ENCODE peak calls at places on chromosomes 5 and 9, in six cellular contexts. V is mesenchymal stem cell, W is fibroblast of lung, P is psoas muscle, G is kidney epithelial cell, E is body of pancreas. H is an unnamed sample. For H3K36me3, the result is how much of the 10 kb centered on the place peaks cover.

GRCh38 chr9:123084256-123084655 is 50.8 kb downstream of the GPR21 start:
- DNase-seq in W (no peak), P (no peak), G (no peak), E (no peak), V (no peak), H (no peak)

GRCh38 chr9:19104528-19105282 is 2.0 kb upstream of the HAUS6 start:
- DNase-seq in W (no peak), P (no peak), G (no peak), E (no peak), V (no peak), H (no peak)

GRCh38 chr9:71506821-71507220 is 261.5 kb downstream of the CEMIP2 start:
- DNase-seq in W (peak), V (peak), E (no peak), G (peak), P (peak), H (peak)

GRCh38 chr5:2797160-2797559 is 45.7 kb upstream of the IRX2 start:
- DNase-seq in G (no peak), V (no peak), W (no peak), E (no peak), P (no peak), H (no peak)

GRCh38 chr9:136889858-136890257 is 3.5 kb downstream of the TRAF2 start:
- DNase-seq in E (no peak), G (no peak), W (no peak), V (no peak), P (no peak), H (no peak)

GRCh38 chr5:178240772-178241171 is 8.2 kb upstream of the PHYKPL start:
- DNase-seq in P (peak), E (no peak), G (no peak), V (no peak), W (no peak), H (no peak)

GRCh38 chr9:91771027-91771426 is 179.0 kb downstream of the ROR2 start:
- DNase-seq in V (peak), G (no peak), P (no peak), E (no peak), W (peak), H (no peak)

GRCh38 chr5:127183332-127183731 is 107.3 kb upstream of the MEGF10 start:
- DNase-seq in E (no peak), W (no peak), V (no peak), P (no peak), G (no peak), H (no peak)

GRCh38 chr5:4370218-4370617 is 769.9 kb upstream of the ADAMTS16 start:
- DNase-seq in V (no peak), W (no peak), P (no peak), E (no peak), G (no peak), H (no peak)

GRCh38 chr9:125743687-125744428 is 3.3 kb upstream of the PBX3 start:
- DNase-seq in G (no peak), E (no peak), W (no peak), P (no peak), V (peak), H (no peak)

GRCh38 chr9:2875218-2875977 is 31.5 kb upstream of the PUM3 start:
- DNase-seq in G (no peak), W (no peak), E (no peak), V (no peak), P (no peak), H (no peak)

GRCh38 chr5:169197343-169197742 is 103.6 kb downstream of the SLIT3 start:
- DNase-seq in V (no peak), W (no peak), P (no peak), E (peak), G (no peak), H (no peak)

GRCh38 chr9:117887941-117888340 is 183.7 kb downstream of the TLR4 start:
- DNase-seq in P (no peak), G (no peak), W (no peak), V (no peak), E (no peak), H (no peak)

GRCh38 chr5:171450423-171451246 is 31.2 kb downstream of the FGF18 start:
- DNase-seq in G (no peak), W (peak), V (peak), E (peak), P (peak), H (peak)

GRCh38 chr5:109703827-109704226 is 14.1 kb downstream of the MAN2A1 start:
- DNase-seq in W (peak), V (no peak), E (no peak), P (no peak), G (no peak), H (no peak)

GRCh38 chr9:116190595-116190994 is 37.0 kb downstream of the PAPPA start:
- DNase-seq in W (no peak), P (no peak), V (no peak), E (no peak), G (no peak), H (no peak)

GRCh38 chr9:135290086-135290485 is 189.5 kb upstream of the PPP1R26 start:
- DNase-seq in E (peak), W (no peak), G (no peak), V (no peak), P (peak), H (no peak)

GRCh38 chr5:134453016-134453415 is 41.3 kb upstream of the CDKN2AIPNL start:
- DNase-seq in P (no peak), E (no peak), W (no peak), V (no peak), G (no peak), H (no peak)

GRCh38 chr9:136484153-136485048 is 1.6 kb upstream of the SEC16A start:
- DNase-seq in V (no peak), W (no peak), E (peak), G (no peak), P (no peak), H (peak)

GRCh38 chr5:91956738-91957137 is 573.6 kb upstream of the ARRDC3 start:
- DNase-seq in G (no peak), W (no peak), E (no peak), V (no peak), P (no peak), H (no peak)

GRCh38 chr5:14715481-14715880 is 51.0 kb downstream of the OTULIN start:
- DNase-seq in G (no peak), V (peak), W (no peak), P (no peak), E (no peak), H (no peak)
- H3K36me3 ChIP-seq in G (under half), V (half or more), W (under half), P (half or more), E (under half), H (under half)

GRCh38 chr9:86274821-86275643 is 7.3 kb downstream of the ISCA1 start:
- DNase-seq in G (no peak), V (no peak), P (no peak), W (no peak), E (no peak), H (no peak)

GRCh38 chr9:86279839-86280238 is 2.5 kb downstream of the ISCA1 start:
- DNase-seq in E (no peak), P (no peak), W (no peak), G (no peak), V (no peak), H (peak)

GRCh38 chr9:86277072-86277471 is 5.3 kb downstream of the ISCA1 start:
- DNase-seq in W (no peak), E (no peak), V (no peak), P (no peak), G (no peak), H (no peak)

GRCh38 chr9:86272221-86272620 is 10.1 kb downstream of the ISCA1 start:
- DNase-seq in G (no peak), V (no peak), E (no peak), W (no peak), P (no peak), H (peak)

DNA sequence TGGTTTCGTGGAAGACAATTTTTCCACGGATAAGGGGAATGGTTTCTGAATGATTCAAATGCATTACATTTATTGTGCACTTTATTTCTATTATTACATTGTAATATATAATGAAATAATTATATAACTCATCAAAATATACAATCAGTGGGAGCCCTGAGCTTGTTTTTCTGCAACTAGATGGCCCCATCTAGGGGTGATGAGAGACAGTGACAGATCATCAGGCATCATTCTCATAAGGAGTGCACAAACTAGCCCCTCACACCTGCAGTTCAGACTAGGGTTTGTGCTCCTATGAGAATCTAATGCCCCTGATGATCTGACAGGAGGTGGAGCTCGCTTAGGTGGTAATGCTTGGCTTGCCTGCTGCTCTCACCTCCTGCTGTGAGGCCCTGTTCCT is 6.4 kb downstream of the ISCA1 start:
- DNase-seq in E (no peak), V (peak), P (no peak), W (no peak), G (no peak), H (no peak)
- H3K36me3 ChIP-seq in E (under half), V (under half), P (under half), W (under half), G (under half), H (under half)

DNA sequence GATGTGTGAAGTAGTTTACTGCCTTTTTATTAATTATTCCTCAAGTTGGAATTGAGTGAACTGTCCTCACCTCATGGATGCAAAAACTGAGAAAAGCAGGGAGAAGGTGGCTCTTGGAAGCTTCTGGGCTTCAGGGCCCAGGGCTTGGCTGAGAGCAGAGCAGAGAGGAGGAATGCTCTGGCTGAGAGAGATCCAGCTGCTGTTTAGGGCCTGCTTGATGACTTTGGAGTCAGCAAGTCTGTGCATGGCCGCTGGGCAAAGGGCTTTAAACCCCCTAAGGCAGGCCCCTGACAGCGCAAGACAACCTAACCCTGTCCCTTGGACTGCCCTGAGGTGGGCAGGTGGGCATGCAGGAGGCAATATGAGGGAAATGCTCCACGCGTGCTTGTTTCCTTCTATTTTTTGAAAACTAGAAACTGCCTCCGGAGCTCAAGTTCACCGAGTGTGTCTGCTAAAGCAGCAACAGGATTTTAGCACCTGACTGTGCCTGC is 8.6 kb downstream of the STC2 start:
- DNase-seq in E (no peak), G (no peak), P (no peak), W (no peak), V (no peak), H (no peak)
- H3K36me3 ChIP-seq in E (under half), G (under half), P (half or more), W (under half), V (under half), H (under half)

DNA sequence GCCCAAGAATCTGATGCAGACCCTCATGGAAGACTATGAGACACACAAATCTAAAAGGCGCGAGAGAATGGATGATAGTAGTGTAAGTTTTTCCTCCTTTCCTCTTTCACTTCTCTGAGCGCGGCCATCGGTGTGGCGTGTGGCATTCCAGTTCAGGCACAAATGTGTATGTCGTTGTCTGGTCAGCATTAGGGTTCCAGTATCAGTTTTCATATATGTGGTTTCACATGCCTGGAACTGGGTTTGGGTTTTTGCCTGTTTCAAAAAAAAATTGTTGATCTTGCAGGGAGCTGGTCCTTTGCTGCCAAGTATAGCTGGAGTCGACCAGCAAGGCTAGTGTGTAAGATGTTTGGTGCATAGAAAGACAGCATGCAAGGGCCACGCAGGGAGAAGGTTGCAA is 51.5 kb downstream of the C9orf152 start:
- DNase-seq in G (no peak), P (no peak), W (no peak), V (no peak), E (no peak), H (no peak)
- H3K36me3 ChIP-seq in G (under half), P (under half), W (under half), V (under half), E (under half), H (under half)

GRCh38 chr5:120769291-120769872 is 305.3 kb downstream of the PRR16 start:
- DNase-seq in E (no peak), W (peak), V (no peak), G (no peak), P (no peak), H (no peak)
- H3K36me3 ChIP-seq in E (under half), W (under half), V (under half), G (under half), P (under half), H (under half)

GRCh38 chr9:127810378-127811187 is 7.9 kb downstream of the FPGS start:
- DNase-seq in G (no peak), E (no peak), V (no peak), W (no peak), P (no peak), H (no peak)
- H3K36me3 ChIP-seq in G (under half), E (under half), V (half or more), W (under half), P (half or more), H (under half)

GRCh38 chr5:15135661-15136060 is 264.1 kb upstream of the ANKH start:
- DNase-seq in G (no peak), W (no peak), E (no peak), V (no peak), P (no peak), H (no peak)
- H3K36me3 ChIP-seq in G (under half), W (under half), E (under half), V (under half), P (under half), H (under half)

GRCh38 chr5:1052641-1053390 is 44.2 kb downstream of the NKD2 start:
- DNase-seq in E (no peak), G (no peak), P (peak), V (no peak), W (no peak), H (no peak)

GRCh38 chr5:1052076-1052475 is 43.5 kb downstream of the NKD2 start:
- DNase-seq in E (no peak), V (no peak), W (no peak), G (no peak), P (peak), H (no peak)

GRCh38 chr5:1054018-1054798 is 45.6 kb downstream of the NKD2 start:
- DNase-seq in G (no peak), V (no peak), W (no peak), E (no peak), P (peak), H (no peak)

GRCh38 chr5:1054799-1055775 is 46.5 kb downstream of the NKD2 start:
- DNase-seq in W (no peak), G (no peak), P (peak), E (no peak), V (no peak), H (no peak)

DNA sequence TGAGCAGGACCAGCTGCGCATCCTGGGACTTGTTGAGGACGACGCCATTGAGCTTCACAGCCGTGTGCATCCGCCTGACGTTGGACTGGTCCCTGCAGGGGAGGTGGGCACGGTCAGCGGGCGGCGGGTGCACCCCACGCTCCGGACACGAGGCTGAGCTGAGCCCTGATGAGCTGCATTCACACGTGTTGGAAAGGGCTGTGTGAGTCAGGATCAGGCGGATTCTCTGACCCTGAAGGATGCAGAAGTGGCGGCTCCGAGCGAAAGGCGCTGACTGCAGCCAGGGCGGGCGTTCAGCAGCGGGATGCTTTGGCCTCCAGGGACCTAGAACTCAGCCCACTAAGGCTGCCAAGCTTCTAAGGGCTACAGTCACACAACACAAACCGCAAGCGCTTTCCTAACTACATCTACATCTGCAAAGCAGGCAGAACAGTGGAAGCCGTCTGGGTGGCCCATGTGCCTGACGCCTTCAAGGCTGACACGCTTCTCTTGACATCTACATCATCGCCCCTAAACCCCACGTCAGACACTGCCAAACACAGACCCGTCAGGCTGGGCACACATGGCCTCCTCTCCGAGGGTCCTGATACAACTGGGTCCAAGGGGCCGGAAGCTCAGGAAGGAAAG is 44.9 kb downstream of the NKD2 start:
- DNase-seq in W (peak), P (peak), G (no peak), V (no peak), E (no peak), H (no peak)
- H3K36me3 ChIP-seq in W (under half), P (under half), G (under half), V (under half), E (under half), H (under half)